ENCODE peak calls at places on chromosomes 4 and X, in five cellular contexts. C is fibroblast of lung, W is IMR-90, F is astrocyte of the spinal cord, Y is AG09309. S is an unnamed sample.

GRCh38 chrX:13077168-13077567 is 32.7 kb upstream of the FAM9C start:
- DNase-seq in C (peak), W (peak), F (no peak), Y (no peak), S (no peak)

GRCh38 chrX:148929686-148930085 is 429.3 kb downstream of the AFF2 start:
- DNase-seq in C (peak), W (peak), F (peak), Y (no peak), S (no peak)

GRCh38 chr4:165360985-165361678 is 17.7 kb upstream of the CPE start:
- DNase-seq in C (no peak), W (no peak), F (no peak), Y (no peak), S (no peak)

GRCh38 chrX:43166874-43167273 is 388.9 kb upstream of the PPP1R2C start:
- DNase-seq in C (no peak), W (no peak), F (no peak), Y (no peak), S (no peak)

GRCh38 chr4:52983563-52984303 is 121.6 kb downstream of the RASL11B start:
- DNase-seq in C (peak), W (peak), F (peak), Y (no peak), S (no peak)

GRCh38 chrX:38816158-38816557 is 14.9 kb downstream of the MID1IP1 start:
- DNase-seq in C (no peak), W (no peak), F (no peak), Y (no peak), S (no peak)

GRCh38 chr4:168304744-168305459 is 13.7 kb downstream of the DDX60 start:
- DNase-seq in C (peak), W (peak), F (peak), Y (peak), S (no peak)

GRCh38 chrX:50407976-50408375 is 62.6 kb downstream of the DGKK start:
- DNase-seq in C (no peak), W (no peak), F (no peak), Y (no peak), S (no peak)

GRCh38 chr4:89290727-89291126 is 16.9 kb downstream of the GPRIN3 start:
- DNase-seq in C (no peak), W (no peak), F (no peak), Y (no peak), S (no peak)

GRCh38 chrX:30312858-30313257 is 3.7 kb upstream of the NR0B1 start:
- DNase-seq in C (peak), W (no peak), F (no peak), Y (no peak), S (no peak)

GRCh38 chrX:20231598-20231997 is 35.1 kb downstream of the RPS6KA3 start:
- DNase-seq in C (peak), W (no peak), F (no peak), Y (no peak), S (no peak)

GRCh38 chr4:6939761-6940743 is 30.4 kb downstream of the TBC1D14 start:
- DNase-seq in C (no peak), W (no peak), F (no peak), Y (no peak), S (no peak)

GRCh38 chr4:38948551-38948950 is 80.9 kb downstream of the FAM114A1 start:
- DNase-seq in C (peak), W (peak), F (peak), Y (peak), S (no peak)

GRCh38 chr4:141486375-141486997 is 149.9 kb upstream of the IL15 start:
- DNase-seq in C (peak), W (peak), F (peak), Y (peak), S (no peak)

GRCh38 chr4:129384974-129385373 is 289.0 kb downstream of the C4orf33 start:
- DNase-seq in C (no peak), W (no peak), F (no peak), Y (no peak), S (no peak)

GRCh38 chr4:22389240-22389871 is 126.5 kb downstream of the ADGRA3 start:
- DNase-seq in C (peak), W (peak), F (peak), Y (peak), S (no peak)

GRCh38 chr4:57442834-57443291 is 332.7 kb upstream of the IGFBP7 start:
- DNase-seq in C (peak), W (peak), F (peak), Y (no peak), S (no peak)

GRCh38 chrX:77694491-77694890 is 91.5 kb downstream of the ATRX start:
- DNase-seq in C (no peak), W (no peak), F (no peak), Y (no peak), S (no peak)

GRCh38 chr4:154064244-154064643 is 275.4 kb upstream of the SFRP2 start:
- DNase-seq in C (no peak), W (no peak), F (no peak), Y (no peak), S (no peak)

GRCh38 chrX:76029385-76029784 is 143.5 kb upstream of the PBDC1 start:
- DNase-seq in C (no peak), W (no peak), F (no peak), Y (no peak), S (no peak)

GRCh38 chr4:86223472-86223871 is 136.4 kb downstream of the MAPK10 start:
- DNase-seq in C (peak), W (peak), F (peak), Y (peak), S (no peak)

GRCh38 chrX:15977644-15978043 is 123.0 kb upstream of the AP1S2 start:
- DNase-seq in C (no peak), W (no peak), F (no peak), Y (no peak), S (no peak)

GRCh38 chr4:139968831-139969230 is 185.2 kb downstream of the MAML3 start:
- DNase-seq in C (no peak), W (no peak), F (no peak), Y (no peak), S (no peak)

GRCh38 chrX:135395064-135395463 is 26.7 kb upstream of the SMIM10L2A start:
- DNase-seq in C (no peak), W (no peak), F (no peak), Y (no peak), S (no peak)

GRCh38 chr4:150822407-150822806 is 192.7 kb downstream of the LRBA start:
- DNase-seq in C (no peak), W (no peak), F (no peak), Y (no peak), S (no peak)

GRCh38 chr4:150827226-150827625 is 187.9 kb downstream of the LRBA start:
- DNase-seq in C (no peak), W (no peak), F (no peak), Y (no peak), S (no peak)

GRCh38 chr4:150826302-150826701 is 188.8 kb downstream of the LRBA start:
- DNase-seq in C (no peak), W (no peak), F (no peak), Y (no peak), S (no peak)

DNA sequence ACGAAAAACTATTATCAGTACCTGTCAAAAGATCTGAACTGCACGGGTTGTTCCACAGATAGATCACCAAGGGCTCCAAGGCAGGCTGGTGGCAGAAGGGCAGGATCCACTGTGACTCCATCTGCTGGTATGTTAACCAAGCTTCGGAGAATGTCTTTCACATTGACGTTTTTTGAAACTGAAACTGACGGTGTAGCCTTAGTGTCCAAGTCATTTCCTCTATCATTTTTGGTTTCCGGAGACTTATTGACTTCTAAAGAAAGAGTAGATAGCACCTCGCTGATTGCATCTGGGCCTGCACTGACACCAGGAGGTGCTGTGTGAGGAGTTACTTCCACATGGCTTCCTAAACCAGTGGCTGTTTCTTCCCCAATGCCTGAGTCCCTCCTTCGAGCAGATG is 186.9 kb downstream of the LRBA start:
- DNase-seq in C (no peak), W (no peak), F (no peak), Y (no peak), S (no peak)
- TF ChIP-seq CTCF in C (no peak), W (no peak), F (no peak), Y (no peak), S (no peak)

DNA sequence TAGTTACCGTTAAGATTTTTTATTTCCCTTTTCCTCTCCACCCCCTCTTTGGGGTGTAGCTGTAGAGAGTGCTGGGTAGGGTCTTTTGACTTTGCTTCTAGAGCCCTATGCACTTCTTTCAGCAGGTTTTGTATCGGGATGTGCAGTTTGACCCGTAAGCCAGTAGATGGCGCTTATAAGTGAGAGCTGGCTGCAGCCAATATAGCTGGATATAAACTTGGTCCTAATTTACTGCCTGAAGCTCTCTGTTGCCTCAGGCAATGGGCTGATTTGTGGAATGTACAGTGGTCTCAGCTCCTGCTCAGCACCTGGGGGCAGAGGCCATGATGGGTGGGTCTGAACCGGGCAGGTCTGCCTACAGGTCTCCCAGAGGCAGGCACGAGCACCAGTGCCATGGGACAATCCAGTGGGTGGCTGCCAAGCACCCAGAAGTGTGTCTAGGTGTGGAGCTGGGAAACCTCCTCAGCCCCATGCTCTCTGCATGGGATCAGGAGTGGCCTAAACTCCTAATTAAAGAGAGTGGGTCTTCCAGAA is 146.5 kb downstream of the SPANXN1 start:
- DNase-seq in C (no peak), W (no peak), F (no peak), Y (no peak), S (no peak)
- TF ChIP-seq CTCF in C (no peak), W (no peak), F (peak), Y (no peak), S (peak)

GRCh38 chr4:74016068-74016467 is 17.6 kb upstream of the CXCL5 start:
- DNase-seq in C (no peak), W (peak), F (no peak), Y (no peak), S (no peak)

GRCh38 chr4:74018771-74019170 is 19.7 kb downstream of the CXCL3 start:
- DNase-seq in C (no peak), W (peak), F (no peak), Y (no peak), S (no peak)

GRCh38 chr4:74021617-74022016 is 16.9 kb downstream of the CXCL3 start:
- DNase-seq in C (no peak), W (no peak), F (no peak), Y (no peak), S (no peak)

GRCh38 chr4:74015126-74015780 is 16.8 kb upstream of the CXCL5 start:
- DNase-seq in C (no peak), W (no peak), F (no peak), Y (no peak), S (no peak)

GRCh38 chr4:74018116-74018515 is 19.6 kb upstream of the CXCL5 start:
- DNase-seq in C (no peak), W (peak), F (no peak), Y (no peak), S (no peak)
- TF ChIP-seq CTCF in C (no peak), W (no peak), F (no peak), Y (no peak), S (no peak)

DNA sequence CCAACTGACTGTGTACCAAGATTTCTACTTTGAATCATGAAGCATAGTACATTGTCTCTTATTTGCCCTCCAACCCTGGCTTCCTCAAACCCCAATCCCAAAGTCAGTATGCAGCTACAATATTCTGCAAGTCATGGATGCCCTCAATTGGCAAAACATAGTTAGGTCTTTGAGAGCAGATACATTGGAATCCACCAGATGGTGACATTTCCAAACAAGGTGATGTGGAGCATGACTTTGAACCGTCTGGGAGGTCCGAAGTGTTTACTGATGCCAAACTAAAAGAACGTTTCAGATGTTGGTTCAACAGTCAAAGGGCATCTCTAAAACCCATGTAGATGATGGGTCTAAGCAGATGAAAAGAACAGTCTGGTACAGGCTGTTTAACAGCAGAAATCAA is 43.7 kb upstream of the FRMD7 start:
- DNase-seq in C (no peak), W (peak), F (no peak), Y (no peak), S (no peak)
- TF ChIP-seq CTCF in C (no peak), W (peak), F (no peak), Y (no peak), S (no peak)

DNA sequence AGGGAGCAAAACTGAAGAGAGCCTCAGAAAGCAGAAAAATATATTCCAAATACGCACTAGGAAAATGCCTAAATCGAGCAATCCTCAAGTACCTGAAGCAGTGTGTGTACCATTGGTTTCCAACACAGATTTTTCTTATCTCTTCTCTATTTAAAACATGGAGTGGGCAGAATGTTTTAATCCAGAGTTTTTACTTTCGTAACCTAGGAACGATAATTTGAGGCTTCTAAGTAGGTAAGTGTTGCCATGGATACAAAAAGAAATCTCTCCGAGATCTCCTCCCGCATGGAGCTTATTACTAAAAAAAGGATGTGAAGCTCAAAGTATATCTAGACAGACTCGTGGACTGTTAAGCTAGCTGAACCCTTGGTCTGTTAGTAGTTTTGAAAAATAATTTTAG is 23.0 kb upstream of the OTUD4 start:
- DNase-seq in C (no peak), W (no peak), F (no peak), Y (no peak), S (no peak)
- TF ChIP-seq CTCF in C (no peak), W (no peak), F (no peak), Y (no peak), S (no peak)

DNA sequence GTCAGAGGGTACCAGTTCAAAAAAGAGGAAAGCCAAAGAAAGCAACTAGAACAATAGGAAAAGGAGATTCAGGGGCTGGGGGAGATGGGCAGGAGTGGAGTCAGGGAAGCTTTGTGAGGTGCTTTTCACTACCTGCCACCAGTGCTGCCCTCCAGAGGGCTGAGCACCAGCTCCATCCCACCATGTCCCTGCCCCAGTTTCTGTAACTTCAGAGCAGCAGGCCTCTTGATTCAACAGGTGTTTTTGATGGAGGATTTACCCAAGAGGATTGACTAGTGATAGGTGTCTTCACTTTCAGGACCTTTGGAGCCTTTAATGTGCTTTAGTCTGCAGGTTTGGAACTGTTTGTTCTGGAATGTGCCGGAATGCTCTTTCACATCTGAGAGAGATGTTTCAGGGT is 12.1 kb downstream of the KIT start:
- DNase-seq in C (no peak), W (no peak), F (no peak), Y (no peak), S (no peak)
- TF ChIP-seq CTCF in C (no peak), W (no peak), F (no peak), Y (no peak), S (no peak)

DNA sequence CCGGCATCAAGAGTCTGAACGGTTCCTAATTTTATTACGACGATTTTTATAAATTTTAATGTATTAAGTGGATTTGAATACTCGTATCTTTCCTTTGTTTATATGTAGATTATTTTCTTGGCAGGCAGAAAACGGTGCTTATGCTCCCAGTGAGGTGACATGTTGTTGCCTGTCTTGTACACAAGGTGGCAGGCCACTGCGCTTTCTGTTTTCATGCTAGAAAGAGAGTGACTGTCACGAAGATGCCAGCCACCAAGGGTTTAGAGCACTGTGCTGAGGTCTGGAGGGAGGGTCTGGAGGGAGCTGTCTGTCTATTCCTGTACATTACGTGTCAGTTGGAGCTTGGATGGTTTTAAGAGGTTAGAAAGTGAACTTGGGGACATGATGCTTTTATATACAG is 87.7 kb downstream of the SHROOM2 start:
- DNase-seq in C (no peak), W (peak), F (peak), Y (no peak), S (no peak)
- TF ChIP-seq CTCF in C (peak), W (peak), F (peak), Y (peak), S (peak)

DNA sequence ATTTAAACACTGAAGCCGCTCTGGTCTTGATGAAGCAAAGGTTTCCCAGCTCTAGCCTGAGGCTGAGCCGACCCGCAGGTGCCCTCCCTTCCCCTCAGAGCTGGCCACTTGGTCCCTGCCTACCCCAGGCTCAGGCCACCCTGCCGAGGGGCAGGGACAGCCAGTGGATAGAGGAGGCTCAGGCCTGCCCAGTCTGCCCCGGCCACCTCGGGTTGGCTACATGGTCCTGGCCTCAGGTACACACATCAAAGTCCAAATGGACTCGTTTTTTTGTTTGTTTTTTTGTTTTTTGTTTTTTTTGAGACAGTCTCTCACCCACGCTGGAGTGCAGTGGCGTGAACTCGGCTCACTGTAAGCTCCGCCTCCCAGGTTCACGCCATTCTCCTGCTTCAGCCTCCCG is 23.8 kb downstream of the TACC3 start:
- DNase-seq in C (no peak), W (no peak), F (no peak), Y (no peak), S (no peak)
- TF ChIP-seq CTCF in C (no peak), W (no peak), F (no peak), Y (no peak), S (no peak)

GRCh38 chrX:56284269-56284668 is 52.1 kb downstream of the KLF8 start:
- DNase-seq in C (no peak), W (no peak), F (no peak), Y (no peak), S (no peak)

GRCh38 chrX:56279869-56280268 is 47.7 kb downstream of the KLF8 start:
- DNase-seq in C (no peak), W (no peak), F (no peak), Y (no peak), S (no peak)

GRCh38 chrX:56281789-56282188 is 49.6 kb downstream of the KLF8 start:
- DNase-seq in C (no peak), W (peak), F (peak), Y (no peak), S (no peak)
- TF ChIP-seq CTCF in C (no peak), W (peak), F (no peak), Y (peak), S (peak)

DNA sequence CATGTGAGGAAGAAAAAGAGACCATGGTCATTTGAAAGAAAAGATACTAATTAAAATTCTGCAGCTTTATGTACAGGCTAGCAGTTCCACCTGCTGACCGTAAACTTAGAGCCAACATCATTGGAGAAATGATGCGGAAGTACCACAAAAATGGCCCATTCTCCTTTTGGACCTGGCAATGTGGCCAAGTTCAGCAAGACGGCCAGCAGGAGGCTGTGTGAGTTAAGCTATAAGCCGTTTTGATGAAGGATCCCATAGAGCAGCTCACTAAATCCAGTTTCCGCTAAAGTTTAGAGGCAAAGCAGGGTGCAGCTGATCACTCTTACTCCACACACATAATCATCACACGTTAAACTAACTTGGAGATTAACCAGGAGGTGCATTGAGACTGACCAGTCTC is 133.8 kb downstream of the LDB2 start:
- DNase-seq in C (peak), W (peak), F (peak), Y (no peak), S (no peak)
- TF ChIP-seq CTCF in C (peak), W (peak), F (peak), Y (peak), S (peak)